ENCODE peak calls at places on chromosome 17, in ten cellular contexts. S is HT-29, D is SK-MEL-5, N is Calu3, G is foreskin fibroblast, Z is mesendoderm, J is AML-193, V is brain microvascular endothelial cell, B is NCI-H187, A is pons. X is an unnamed sample.

GRCh38 chr17:36149296-36149820 is 27.1 kb downstream of the TBC1D3B start:
- DNase-seq in S (no peak), D (no peak), N (no peak), G (peak), Z (no peak), J (no peak), V (peak), B (no peak), A (no peak), X (no peak)

GRCh38 chr17:17227608-17228520 is 9.1 kb downstream of the FLCN start:
- DNase-seq in S (no peak), D (no peak), N (no peak), G (no peak), Z (no peak), J (no peak), V (no peak), B (no peak), A (no peak), X (no peak)

GRCh38 chr17:40399185-40399584 is 18.5 kb downstream of the TOP2A start:
- DNase-seq in S (peak), D (peak), N (no peak), G (peak), Z (peak), J (peak), V (peak), B (no peak), A (peak), X (peak)

GRCh38 chr17:27466748-27467375 is 10.6 kb downstream of the KSR1 start:
- DNase-seq in S (no peak), D (no peak), N (no peak), G (no peak), Z (no peak), J (peak), V (no peak), B (no peak), A (no peak), X (no peak)

GRCh38 chr17:17072546-17072945 is 30.3 kb downstream of the MPRIP start:
- DNase-seq in S (no peak), D (no peak), N (no peak), G (no peak), Z (no peak), J (no peak), V (no peak), B (no peak), A (no peak), X (no peak)

GRCh38 chr17:35674552-35674951 is 56.9 kb upstream of the RASL10B start:
- DNase-seq in S (no peak), D (no peak), N (no peak), G (no peak), Z (no peak), J (no peak), V (no peak), B (no peak), A (no peak), X (no peak)

GRCh38 chr17:8056232-8056975 is 17.5 kb downstream of the ALOX15B start:
- DNase-seq in S (peak), D (peak), N (no peak), G (no peak), Z (no peak), J (peak), V (peak), B (no peak), A (peak), X (no peak)

GRCh38 chr17:79192503-79193500 is 118.2 kb downstream of the ENGASE start:
- DNase-seq in S (peak), D (peak), N (peak), G (peak), Z (peak), J (no peak), V (peak), B (no peak), A (no peak), X (peak)

GRCh38 chr17:35460354-35460851 is 11.8 kb upstream of the SLFN13 start:
- DNase-seq in S (peak), D (no peak), N (peak), G (no peak), Z (peak), J (no peak), V (no peak), B (peak), A (no peak), X (peak)

GRCh38 chr17:77439382-77440013 is 298.7 kb downstream of the SEC14L1 start:
- DNase-seq in S (no peak), D (no peak), N (no peak), G (peak), Z (no peak), J (no peak), V (no peak), B (no peak), A (no peak), X (no peak)

GRCh38 chr17:77124192-77124908 is 16.4 kb upstream of the SEC14L1 start:
- DNase-seq in S (no peak), D (no peak), N (peak), G (peak), Z (no peak), J (no peak), V (peak), B (no peak), A (peak), X (no peak)

GRCh38 chr17:41600318-41600717 is 12.2 kb downstream of the KRT16 start:
- DNase-seq in S (no peak), D (no peak), N (no peak), G (no peak), Z (no peak), J (no peak), V (no peak), B (no peak), A (no peak), X (no peak)

GRCh38 chr17:1398900-1399299 is 1.1 kb downstream of the YWHAE start:
- DNase-seq in S (peak), D (no peak), N (no peak), G (no peak), Z (no peak), J (no peak), V (no peak), B (no peak), A (no peak), X (peak)

GRCh38 chr17:72915631-72916081 is 176.8 kb downstream of the SLC39A11 start:
- DNase-seq in S (no peak), D (no peak), N (no peak), G (no peak), Z (no peak), J (no peak), V (no peak), B (no peak), A (peak), X (no peak)

GRCh38 chr17:76475302-76475701 is 7.9 kb downstream of the AANAT start:
- DNase-seq in S (no peak), D (no peak), N (no peak), G (no peak), Z (no peak), J (no peak), V (no peak), B (no peak), A (no peak), X (no peak)

GRCh38 chr17:15945493-15946209 is 721 bp downstream of the ADORA2B start:
- DNase-seq in S (no peak), D (no peak), N (no peak), G (peak), Z (no peak), J (no peak), V (no peak), B (no peak), A (no peak), X (peak)

GRCh38 chr17:59421722-59422121 is 90.3 kb downstream of the YPEL2 start:
- DNase-seq in S (no peak), D (peak), N (no peak), G (no peak), Z (no peak), J (no peak), V (no peak), B (no peak), A (no peak), X (no peak)

GRCh38 chr17:75268931-75269330 is 2.1 kb downstream of the MIF4GD start:
- DNase-seq in S (no peak), D (no peak), N (no peak), G (no peak), Z (no peak), J (no peak), V (no peak), B (no peak), A (peak), X (no peak)